ENCODE peak calls at places on chromosome 12, in eight cellular contexts. One of them, this sample, is unnamed.

GRCh38 chr12:42473130-42473529 is 116.4 kb downstream of the PRICKLE1 start:
- DNase-seq in endothelial cell of umbilical vein: no peak
- DNase-seq in ovary: no peak
- DNase-seq in heart left ventricle: no peak
- DNase-seq in esophagus squamous epithelium: no peak
- DNase-seq in HCT116: no peak
- DNase-seq in stomach: no peak
- DNase-seq in body of pancreas: no peak
- DNase-seq in this sample: no peak

GRCh38 chr12:75960086-75960910 is 71.3 kb downstream of the PHLDA1 start:
- DNase-seq in endothelial cell of umbilical vein: no peak
- DNase-seq in heart left ventricle: no peak
- DNase-seq in ovary: no peak
- DNase-seq in body of pancreas: peak; percentile 95
- DNase-seq in HCT116: no peak
- DNase-seq in stomach: peak; percentile 83
- DNase-seq in esophagus squamous epithelium: no peak
- DNase-seq in this sample: no peak

GRCh38 chr12:117012189-117012805 is 86.9 kb downstream of the TESC start:
- DNase-seq in heart left ventricle: no peak
- DNase-seq in ovary: no peak
- DNase-seq in endothelial cell of umbilical vein: no peak
- DNase-seq in esophagus squamous epithelium: no peak
- DNase-seq in stomach: no peak
- DNase-seq in body of pancreas: no peak
- DNase-seq in HCT116: no peak
- DNase-seq in this sample: no peak

GRCh38 chr12:105825141-105825540 is 313.6 kb downstream of the NUAK1 start:
- DNase-seq in endothelial cell of umbilical vein: no peak
- DNase-seq in stomach: no peak
- DNase-seq in body of pancreas: no peak
- DNase-seq in esophagus squamous epithelium: no peak
- DNase-seq in HCT116: no peak
- DNase-seq in ovary: no peak
- DNase-seq in heart left ventricle: no peak
- DNase-seq in this sample: no peak

GRCh38 chr12:54032627-54033100 is at the start of gene HOXC5:
- DNase-seq in ovary: peak; percentile 78
- DNase-seq in stomach: peak; percentile 84
- DNase-seq in HCT116: peak; percentile 54
- DNase-seq in body of pancreas: peak; percentile 66
- DNase-seq in endothelial cell of umbilical vein: peak; percentile 37
- DNase-seq in esophagus squamous epithelium: no peak
- DNase-seq in heart left ventricle: peak; percentile 50
- DNase-seq in this sample: no peak

GRCh38 chr12:56080556-56081138 is 682 bp downstream of the ERBB3 start:
- DNase-seq in HCT116: no peak
- DNase-seq in body of pancreas: peak; percentile 82
- DNase-seq in ovary: no peak
- DNase-seq in heart left ventricle: no peak
- DNase-seq in esophagus squamous epithelium: no peak
- DNase-seq in stomach: peak; percentile 70
- DNase-seq in endothelial cell of umbilical vein: no peak
- DNase-seq in this sample: no peak

GRCh38 chr12:90958995-90959394 is 4.0 kb upstream of the CCER1 start:
- DNase-seq in ovary: no peak
- DNase-seq in esophagus squamous epithelium: no peak
- DNase-seq in body of pancreas: no peak
- DNase-seq in endothelial cell of umbilical vein: peak; percentile 24
- DNase-seq in HCT116: no peak
- DNase-seq in heart left ventricle: no peak
- DNase-seq in stomach: no peak
- DNase-seq in this sample: no peak

GRCh38 chr12:8916154-8916553 is 1.8 kb downstream of the PHC1 start:
- DNase-seq in endothelial cell of umbilical vein: no peak
- DNase-seq in ovary: no peak
- DNase-seq in esophagus squamous epithelium: no peak
- DNase-seq in heart left ventricle: no peak
- DNase-seq in stomach: no peak
- DNase-seq in HCT116: no peak
- DNase-seq in body of pancreas: no peak
- DNase-seq in this sample: no peak

GRCh38 chr12:125455556-125455955 is 390.3 kb downstream of the AACS start:
- DNase-seq in esophagus squamous epithelium: no peak
- DNase-seq in HCT116: no peak
- DNase-seq in stomach: no peak
- DNase-seq in heart left ventricle: no peak
- DNase-seq in endothelial cell of umbilical vein: no peak
- DNase-seq in body of pancreas: no peak
- DNase-seq in ovary: no peak
- DNase-seq in this sample: no peak

GRCh38 chr12:115481141-115481540 is 796.4 kb downstream of the MED13L start:
- DNase-seq in heart left ventricle: no peak
- DNase-seq in ovary: no peak
- DNase-seq in esophagus squamous epithelium: no peak
- DNase-seq in endothelial cell of umbilical vein: no peak
- DNase-seq in body of pancreas: no peak
- DNase-seq in HCT116: no peak
- DNase-seq in stomach: no peak
- DNase-seq in this sample: peak; percentile 34

GRCh38 chr12:91182664-91183455 is at the start of gene DCN:
- DNase-seq in HCT116: no peak
- DNase-seq in stomach: no peak
- DNase-seq in body of pancreas: no peak
- DNase-seq in ovary: no peak
- DNase-seq in esophagus squamous epithelium: no peak
- DNase-seq in endothelial cell of umbilical vein: no peak
- DNase-seq in heart left ventricle: no peak
- DNase-seq in this sample: no peak

DNA sequence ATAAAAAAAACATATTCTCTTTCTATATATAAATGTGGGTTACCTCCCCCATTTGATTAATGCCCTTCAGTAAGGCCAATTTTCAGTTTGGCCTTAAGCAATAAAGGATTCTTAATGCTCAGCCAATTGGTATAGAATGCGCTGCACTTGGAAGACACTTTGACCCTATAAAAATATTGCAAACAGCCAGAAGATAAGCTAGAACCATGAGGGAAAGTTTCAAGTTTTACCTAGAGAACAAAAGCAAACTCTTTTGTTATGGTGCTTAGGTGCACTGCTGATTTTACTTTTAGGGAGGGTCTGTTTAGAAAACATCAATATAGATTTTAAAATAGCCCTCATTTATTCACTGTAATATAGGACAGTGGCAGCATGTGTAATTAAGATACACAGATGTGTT is 251.6 kb upstream of the SLC16A7 start:
- DNase-seq in ovary: no peak
- DNase-seq in esophagus squamous epithelium: no peak
- DNase-seq in HCT116: no peak
- DNase-seq in body of pancreas: no peak
- DNase-seq in endothelial cell of umbilical vein: no peak
- DNase-seq in stomach: no peak
- DNase-seq in heart left ventricle: no peak
- DNase-seq in this sample: no peak
- H3K4me1 ChIP-seq in ovary: no peaks in the 10 kb centered on the region
- H3K4me1 ChIP-seq in esophagus squamous epithelium: no peaks in the 10 kb centered on the region
- H3K4me1 ChIP-seq in HCT116: no peaks in the 10 kb centered on the region
- H3K4me1 ChIP-seq in body of pancreas: no peaks in the 10 kb centered on the region
- H3K4me1 ChIP-seq in endothelial cell of umbilical vein: no peaks in the 10 kb centered on the region
- H3K4me1 ChIP-seq in stomach: no peaks in the 10 kb centered on the region
- H3K4me1 ChIP-seq in heart left ventricle: no peaks in the 10 kb centered on the region
- H3K4me1 ChIP-seq in this sample: no peaks in the 10 kb centered on the region

GRCh38 chr12:97753332-97753731 is 290.7 kb downstream of the RMST start:
- DNase-seq in ovary: no peak
- DNase-seq in stomach: no peak
- DNase-seq in endothelial cell of umbilical vein: no peak
- DNase-seq in body of pancreas: no peak
- DNase-seq in esophagus squamous epithelium: no peak
- DNase-seq in HCT116: no peak
- DNase-seq in heart left ventricle: no peak
- DNase-seq in this sample: no peak

GRCh38 chr12:97756741-97757140 is 294.1 kb downstream of the RMST start:
- DNase-seq in HCT116: no peak
- DNase-seq in stomach: no peak
- DNase-seq in body of pancreas: no peak
- DNase-seq in heart left ventricle: no peak
- DNase-seq in endothelial cell of umbilical vein: no peak
- DNase-seq in esophagus squamous epithelium: no peak
- DNase-seq in ovary: no peak
- DNase-seq in this sample: no peak

GRCh38 chr12:97752129-97752528 is 289.5 kb downstream of the RMST start:
- DNase-seq in HCT116: no peak
- DNase-seq in esophagus squamous epithelium: no peak
- DNase-seq in endothelial cell of umbilical vein: no peak
- DNase-seq in body of pancreas: no peak
- DNase-seq in ovary: no peak
- DNase-seq in stomach: no peak
- DNase-seq in heart left ventricle: no peak
- DNase-seq in this sample: no peak

GRCh38 chr12:97756066-97756701 is 293.6 kb downstream of the RMST start:
- DNase-seq in esophagus squamous epithelium: no peak
- DNase-seq in ovary: no peak
- DNase-seq in HCT116: no peak
- DNase-seq in body of pancreas: no peak
- DNase-seq in endothelial cell of umbilical vein: no peak
- DNase-seq in stomach: no peak
- DNase-seq in heart left ventricle: no peak
- DNase-seq in this sample: no peak

DNA sequence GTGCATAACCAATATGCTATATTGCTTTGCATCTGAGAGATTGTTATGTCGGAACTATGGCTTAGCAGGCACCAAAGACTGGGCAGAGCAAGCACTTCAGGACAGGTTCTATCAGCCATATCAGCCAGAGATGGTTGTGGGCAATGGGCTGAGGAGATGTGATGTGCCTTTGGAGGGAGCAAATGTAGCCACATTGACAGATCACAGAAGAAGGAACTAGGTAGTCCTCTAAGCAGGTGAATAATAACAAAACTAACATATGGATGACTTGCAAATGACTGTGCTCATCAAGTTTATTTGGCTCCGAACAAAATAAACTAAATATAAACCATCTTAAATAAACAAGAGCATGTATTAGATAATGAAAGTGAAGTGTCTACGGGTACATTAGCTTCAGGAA is 291.7 kb downstream of the RMST start:
- DNase-seq in stomach: no peak
- DNase-seq in endothelial cell of umbilical vein: no peak
- DNase-seq in body of pancreas: no peak
- DNase-seq in ovary: no peak
- DNase-seq in heart left ventricle: no peak
- DNase-seq in HCT116: no peak
- DNase-seq in esophagus squamous epithelium: no peak
- DNase-seq in this sample: no peak
- TF ChIP-seq POLR2A in stomach: no peak
- TF ChIP-seq POLR2A in endothelial cell of umbilical vein: no peak
- TF ChIP-seq POLR2A in body of pancreas: no peak
- TF ChIP-seq POLR2A in ovary: no peak
- TF ChIP-seq POLR2A in heart left ventricle: no peak
- TF ChIP-seq POLR2A in HCT116: no peak
- TF ChIP-seq POLR2A in esophagus squamous epithelium: no peak
- TF ChIP-seq POLR2A in this sample: no peak

DNA sequence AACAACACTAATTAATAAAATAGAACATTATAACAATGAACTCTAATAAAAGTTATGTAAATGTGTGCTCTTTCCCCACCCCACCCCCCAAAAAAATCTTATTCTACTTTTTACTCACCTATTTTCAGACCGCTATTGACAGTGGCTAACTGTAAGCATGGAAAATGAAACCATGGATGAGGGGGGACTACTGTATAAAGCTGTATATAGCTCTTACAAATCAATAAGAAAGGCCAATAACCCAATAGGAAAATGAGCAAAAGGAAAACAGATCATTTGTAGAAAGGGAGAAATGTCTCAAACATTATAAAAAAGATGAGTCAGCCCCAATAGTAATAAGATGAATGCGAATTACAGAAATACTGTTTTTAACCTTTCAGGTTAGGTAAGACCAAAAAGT is 27.4 kb downstream of the YEATS4 start:
- DNase-seq in heart left ventricle: no peak
- DNase-seq in stomach: no peak
- DNase-seq in HCT116: no peak
- DNase-seq in body of pancreas: no peak
- DNase-seq in esophagus squamous epithelium: no peak
- DNase-seq in endothelial cell of umbilical vein: no peak
- DNase-seq in ovary: no peak
- DNase-seq in this sample: no peak
- H3K36me3 ChIP-seq in heart left ventricle: no peaks in the 10 kb centered on the region
- H3K36me3 ChIP-seq in stomach: peaks cover 24% of the 10 kb centered on the region
- H3K36me3 ChIP-seq in HCT116: peaks cover 11% of the 10 kb centered on the region
- H3K36me3 ChIP-seq in body of pancreas: no peaks in the 10 kb centered on the region
- H3K36me3 ChIP-seq in esophagus squamous epithelium: no peaks in the 10 kb centered on the region
- H3K36me3 ChIP-seq in endothelial cell of umbilical vein: peaks cover 2% of the 10 kb centered on the region
- H3K36me3 ChIP-seq in ovary: no peaks in the 10 kb centered on the region
- H3K36me3 ChIP-seq in this sample: no peaks in the 10 kb centered on the region

GRCh38 chr12:2356601-2357125 is 303.9 kb downstream of the CACNA1C start:
- DNase-seq in esophagus squamous epithelium: no peak
- DNase-seq in HCT116: no peak
- DNase-seq in heart left ventricle: no peak
- DNase-seq in body of pancreas: no peak
- DNase-seq in ovary: no peak
- DNase-seq in stomach: no peak
- DNase-seq in endothelial cell of umbilical vein: no peak
- DNase-seq in this sample: no peak

GRCh38 chr12:2355604-2356003 is 302.8 kb downstream of the CACNA1C start:
- DNase-seq in body of pancreas: no peak
- DNase-seq in esophagus squamous epithelium: no peak
- DNase-seq in ovary: no peak
- DNase-seq in stomach: no peak
- DNase-seq in HCT116: no peak
- DNase-seq in heart left ventricle: no peak
- DNase-seq in endothelial cell of umbilical vein: no peak
- DNase-seq in this sample: no peak

GRCh38 chr12:2354151-2354991 is 301.6 kb downstream of the CACNA1C start:
- DNase-seq in heart left ventricle: no peak
- DNase-seq in endothelial cell of umbilical vein: no peak
- DNase-seq in esophagus squamous epithelium: no peak
- DNase-seq in HCT116: no peak
- DNase-seq in ovary: no peak
- DNase-seq in body of pancreas: no peak
- DNase-seq in stomach: no peak
- DNase-seq in this sample: peak; percentile 55

GRCh38 chr12:2353691-2354090 is 300.9 kb downstream of the CACNA1C start:
- DNase-seq in body of pancreas: no peak
- DNase-seq in stomach: no peak
- DNase-seq in esophagus squamous epithelium: no peak
- DNase-seq in HCT116: no peak
- DNase-seq in endothelial cell of umbilical vein: no peak
- DNase-seq in ovary: no peak
- DNase-seq in heart left ventricle: no peak
- DNase-seq in this sample: no peak

DNA sequence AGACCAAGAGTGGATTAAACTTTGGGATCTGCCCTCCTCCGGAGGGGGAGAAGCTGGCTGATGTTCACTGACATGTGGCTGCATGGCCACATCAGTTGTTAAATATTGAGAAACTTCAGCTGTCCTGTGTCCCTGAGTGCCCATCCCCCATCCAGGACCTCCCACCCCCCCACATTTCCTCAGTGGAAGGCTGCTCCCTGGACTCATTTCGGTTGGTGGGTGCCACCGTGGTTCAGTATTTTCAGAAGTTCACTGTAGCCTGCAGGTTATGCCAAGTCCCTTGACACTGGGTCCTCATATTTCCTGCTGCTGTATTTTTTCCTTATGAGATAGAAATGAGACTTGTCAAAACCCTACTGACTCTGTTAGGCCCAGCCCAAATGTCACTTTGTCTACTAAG is 302.4 kb downstream of the CACNA1C start:
- DNase-seq in body of pancreas: no peak
- DNase-seq in ovary: no peak
- DNase-seq in esophagus squamous epithelium: no peak
- DNase-seq in HCT116: no peak
- DNase-seq in heart left ventricle: no peak
- DNase-seq in stomach: no peak
- DNase-seq in endothelial cell of umbilical vein: no peak
- DNase-seq in this sample: no peak
- H3K4me1 ChIP-seq in body of pancreas: no peaks in the 10 kb centered on the region
- H3K4me1 ChIP-seq in ovary: no peaks in the 10 kb centered on the region
- H3K4me1 ChIP-seq in esophagus squamous epithelium: peaks cover 20% of the 10 kb centered on the region
- H3K4me1 ChIP-seq in HCT116: no peaks in the 10 kb centered on the region
- H3K4me1 ChIP-seq in heart left ventricle: peaks cover 89% of the 10 kb centered on the region
- H3K4me1 ChIP-seq in stomach: peaks cover 8% of the 10 kb centered on the region
- H3K4me1 ChIP-seq in endothelial cell of umbilical vein: peaks cover 5% of the 10 kb centered on the region
- H3K4me1 ChIP-seq in this sample: peaks cover 17% of the 10 kb centered on the region

This sample was measured in vagina.